ENCODE peak calls at places on chromosome 11, in nine cellular contexts. One of them, this sample, is unnamed.

GRCh38 chr11:88508558-88508807 is 170.9 kb upstream of the CTSC start:
- DNase-seq in HCT116: no peak
- DNase-seq in iPS DF 6.9: no peak
- DNase-seq in heart left ventricle: no peak
- DNase-seq in neuronal stem cell: no peak
- DNase-seq in mammary epithelial cell: no peak
- DNase-seq in ovary: no peak
- DNase-seq in dorsolateral prefrontal cortex: no peak
- DNase-seq in endothelial cell of umbilical vein: no peak
- DNase-seq in this sample: no peak

GRCh38 chr11:119728226-119728626 is 774 bp downstream of the NECTIN1 start:
- DNase-seq in neuronal stem cell: peak; percentile 26
- DNase-seq in iPS DF 6.9: no peak
- DNase-seq in ovary: no peak
- DNase-seq in mammary epithelial cell: no peak
- DNase-seq in dorsolateral prefrontal cortex: no peak
- DNase-seq in endothelial cell of umbilical vein: peak; percentile 14
- DNase-seq in HCT116: no peak
- DNase-seq in heart left ventricle: no peak
- DNase-seq in this sample: no peak

GRCh38 chr11:105790021-105790420 is 180.1 kb downstream of the GRIA4 start:
- DNase-seq in dorsolateral prefrontal cortex: no peak
- DNase-seq in HCT116: no peak
- DNase-seq in mammary epithelial cell: no peak
- DNase-seq in endothelial cell of umbilical vein: no peak
- DNase-seq in iPS DF 6.9: no peak
- DNase-seq in neuronal stem cell: no peak
- DNase-seq in heart left ventricle: no peak
- DNase-seq in ovary: no peak
- DNase-seq in this sample: no peak

GRCh38 chr11:112584674-112585073 is 324.0 kb upstream of the PLET1 start:
- DNase-seq in endothelial cell of umbilical vein: no peak
- DNase-seq in ovary: no peak
- DNase-seq in heart left ventricle: no peak
- DNase-seq in HCT116: no peak
- DNase-seq in dorsolateral prefrontal cortex: no peak
- DNase-seq in iPS DF 6.9: no peak
- DNase-seq in neuronal stem cell: no peak
- DNase-seq in mammary epithelial cell: no peak
- DNase-seq in this sample: no peak

GRCh38 chr11:76644591-76644990 is 26.0 kb downstream of the LRRC32 start:
- DNase-seq in endothelial cell of umbilical vein: no peak
- DNase-seq in heart left ventricle: no peak
- DNase-seq in neuronal stem cell: no peak
- DNase-seq in HCT116: no peak
- DNase-seq in dorsolateral prefrontal cortex: no peak
- DNase-seq in iPS DF 6.9: no peak
- DNase-seq in mammary epithelial cell: peak; percentile 78
- DNase-seq in ovary: no peak
- DNase-seq in this sample: no peak

GRCh38 chr11:94831529-94831928 is 63.4 kb downstream of the AMOTL1 start:
- DNase-seq in ovary: no peak
- DNase-seq in dorsolateral prefrontal cortex: no peak
- DNase-seq in endothelial cell of umbilical vein: no peak
- DNase-seq in mammary epithelial cell: no peak
- DNase-seq in neuronal stem cell: no peak
- DNase-seq in HCT116: no peak
- DNase-seq in iPS DF 6.9: no peak
- DNase-seq in heart left ventricle: no peak
- DNase-seq in this sample: no peak

GRCh38 chr11:77215106-77215505 is 86.4 kb downstream of the GDPD4 start:
- DNase-seq in mammary epithelial cell: no peak
- DNase-seq in iPS DF 6.9: no peak
- DNase-seq in ovary: no peak
- DNase-seq in endothelial cell of umbilical vein: no peak
- DNase-seq in neuronal stem cell: no peak
- DNase-seq in HCT116: no peak
- DNase-seq in heart left ventricle: no peak
- DNase-seq in dorsolateral prefrontal cortex: no peak
- DNase-seq in this sample: no peak

GRCh38 chr11:128365044-128365443 is 222.3 kb downstream of the ETS1 start:
- DNase-seq in HCT116: no peak
- DNase-seq in mammary epithelial cell: peak; percentile 48
- DNase-seq in neuronal stem cell: peak; percentile 32
- DNase-seq in endothelial cell of umbilical vein: peak; percentile 55
- DNase-seq in dorsolateral prefrontal cortex: no peak
- DNase-seq in ovary: no peak
- DNase-seq in iPS DF 6.9: no peak
- DNase-seq in heart left ventricle: no peak
- DNase-seq in this sample: no peak

GRCh38 chr11:100151944-100152343 is 535.1 kb upstream of the ARHGAP42 start:
- DNase-seq in endothelial cell of umbilical vein: no peak
- DNase-seq in mammary epithelial cell: peak; percentile 12
- DNase-seq in neuronal stem cell: no peak
- DNase-seq in heart left ventricle: no peak
- DNase-seq in ovary: no peak
- DNase-seq in HCT116: no peak
- DNase-seq in iPS DF 6.9: no peak
- DNase-seq in dorsolateral prefrontal cortex: no peak
- DNase-seq in this sample: no peak

GRCh38 chr11:29317669-29318068 is 699.2 kb downstream of the KCNA4 start:
- DNase-seq in mammary epithelial cell: no peak
- DNase-seq in iPS DF 6.9: no peak
- DNase-seq in ovary: no peak
- DNase-seq in endothelial cell of umbilical vein: no peak
- DNase-seq in dorsolateral prefrontal cortex: no peak
- DNase-seq in heart left ventricle: no peak
- DNase-seq in HCT116: no peak
- DNase-seq in neuronal stem cell: no peak
- DNase-seq in this sample: no peak

GRCh38 chr11:41334007-41334933 is 125.2 kb downstream of the LRRC4C start:
- DNase-seq in heart left ventricle: no peak
- DNase-seq in mammary epithelial cell: no peak
- DNase-seq in neuronal stem cell: no peak
- DNase-seq in HCT116: no peak
- DNase-seq in dorsolateral prefrontal cortex: no peak
- DNase-seq in endothelial cell of umbilical vein: no peak
- DNase-seq in ovary: no peak
- DNase-seq in iPS DF 6.9: no peak
- DNase-seq in this sample: no peak

GRCh38 chr11:34623463-34623862 is 2.6 kb downstream of the EHF start:
- DNase-seq in endothelial cell of umbilical vein: no peak
- DNase-seq in neuronal stem cell: no peak
- DNase-seq in dorsolateral prefrontal cortex: no peak
- DNase-seq in heart left ventricle: no peak
- DNase-seq in iPS DF 6.9: no peak
- DNase-seq in mammary epithelial cell: no peak
- DNase-seq in HCT116: no peak
- DNase-seq in ovary: no peak
- DNase-seq in this sample: no peak

GRCh38 chr11:3775761-3776406 is 21.5 kb downstream of the NUP98 start:
- DNase-seq in dorsolateral prefrontal cortex: no peak
- DNase-seq in ovary: no peak
- DNase-seq in iPS DF 6.9: no peak
- DNase-seq in mammary epithelial cell: no peak
- DNase-seq in HCT116: no peak
- DNase-seq in heart left ventricle: no peak
- DNase-seq in endothelial cell of umbilical vein: no peak
- DNase-seq in neuronal stem cell: no peak
- DNase-seq in this sample: no peak

GRCh38 chr11:122209619-122210377 is 93.8 kb upstream of the BLID start:
- DNase-seq in HCT116: no peak
- DNase-seq in iPS DF 6.9: no peak
- DNase-seq in ovary: peak; percentile 90
- DNase-seq in endothelial cell of umbilical vein: peak; percentile 87
- DNase-seq in neuronal stem cell: no peak
- DNase-seq in heart left ventricle: peak; percentile 81
- DNase-seq in dorsolateral prefrontal cortex: no peak
- DNase-seq in mammary epithelial cell: no peak
- DNase-seq in this sample: no peak

GRCh38 chr11:16963316-16963876 is 50.8 kb downstream of the PLEKHA7 start:
- DNase-seq in heart left ventricle: no peak
- DNase-seq in endothelial cell of umbilical vein: no peak
- DNase-seq in neuronal stem cell: no peak
- DNase-seq in mammary epithelial cell: no peak
- DNase-seq in dorsolateral prefrontal cortex: no peak
- DNase-seq in iPS DF 6.9: no peak
- DNase-seq in HCT116: no peak
- DNase-seq in ovary: no peak
- DNase-seq in this sample: no peak

GRCh38 chr11:96199563-96200025 is 143.4 kb downstream of the MAML2 start:
- DNase-seq in HCT116: no peak
- DNase-seq in iPS DF 6.9: no peak
- DNase-seq in dorsolateral prefrontal cortex: no peak
- DNase-seq in endothelial cell of umbilical vein: peak; percentile 45
- DNase-seq in mammary epithelial cell: no peak
- DNase-seq in ovary: no peak
- DNase-seq in neuronal stem cell: no peak
- DNase-seq in heart left ventricle: no peak
- DNase-seq in this sample: no peak

DNA sequence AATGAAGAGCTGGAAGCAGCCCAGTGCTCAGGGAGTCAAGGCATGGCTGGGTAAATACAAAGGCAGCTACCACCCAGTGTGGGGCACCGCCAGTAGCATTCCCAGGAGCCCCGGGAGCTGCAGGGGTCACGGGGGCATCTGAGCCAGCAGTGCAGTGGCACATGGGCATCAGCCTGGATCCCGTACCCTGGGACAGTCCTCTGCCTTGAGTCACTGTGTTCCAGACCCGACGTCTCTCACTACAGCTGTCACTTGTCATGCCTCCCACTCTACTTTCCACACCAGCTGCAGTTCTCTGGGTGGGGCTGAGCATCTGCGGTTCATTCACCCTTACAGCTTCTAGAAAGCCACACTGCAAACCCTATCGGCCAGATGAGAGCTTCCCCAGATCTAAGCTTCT is 29.6 kb downstream of the DHCR7 start:
- DNase-seq in HCT116: no peak
- DNase-seq in mammary epithelial cell: no peak
- DNase-seq in dorsolateral prefrontal cortex: no peak
- DNase-seq in iPS DF 6.9: no peak
- DNase-seq in heart left ventricle: no peak
- DNase-seq in ovary: no peak
- DNase-seq in endothelial cell of umbilical vein: no peak
- DNase-seq in neuronal stem cell: no peak
- DNase-seq in this sample: no peak
- H3K4me3 ChIP-seq in HCT116: no peak overlapping the region
- H3K4me3 ChIP-seq in mammary epithelial cell: no peak overlapping the region
- H3K4me3 ChIP-seq in dorsolateral prefrontal cortex: no peak overlapping the region
- H3K4me3 ChIP-seq in iPS DF 6.9: no peak overlapping the region
- H3K4me3 ChIP-seq in heart left ventricle: no peak overlapping the region
- H3K4me3 ChIP-seq in ovary: no peak overlapping the region
- H3K4me3 ChIP-seq in endothelial cell of umbilical vein: no peak overlapping the region
- H3K4me3 ChIP-seq in neuronal stem cell: no peak overlapping the region
- H3K4me3 ChIP-seq in this sample: no peak overlapping the region

GRCh38 chr11:78292109-78292803 is 103.5 kb downstream of the USP35 start:
- DNase-seq in neuronal stem cell: no peak
- DNase-seq in endothelial cell of umbilical vein: no peak
- DNase-seq in dorsolateral prefrontal cortex: no peak
- DNase-seq in ovary: no peak
- DNase-seq in iPS DF 6.9: no peak
- DNase-seq in heart left ventricle: no peak
- DNase-seq in mammary epithelial cell: no peak
- DNase-seq in HCT116: no peak
- DNase-seq in this sample: no peak

GRCh38 chr11:78291754-78292108 is 103.0 kb downstream of the USP35 start:
- DNase-seq in endothelial cell of umbilical vein: no peak
- DNase-seq in ovary: no peak
- DNase-seq in neuronal stem cell: no peak
- DNase-seq in dorsolateral prefrontal cortex: no peak
- DNase-seq in iPS DF 6.9: no peak
- DNase-seq in mammary epithelial cell: no peak
- DNase-seq in heart left ventricle: no peak
- DNase-seq in HCT116: no peak
- DNase-seq in this sample: no peak

GRCh38 chr11:78295347-78295746 is 106.6 kb downstream of the USP35 start:
- DNase-seq in neuronal stem cell: no peak
- DNase-seq in endothelial cell of umbilical vein: no peak
- DNase-seq in heart left ventricle: no peak
- DNase-seq in ovary: no peak
- DNase-seq in mammary epithelial cell: no peak
- DNase-seq in iPS DF 6.9: no peak
- DNase-seq in dorsolateral prefrontal cortex: no peak
- DNase-seq in HCT116: no peak
- DNase-seq in this sample: no peak

GRCh38 chr11:78289547-78290292 is 101.0 kb downstream of the USP35 start:
- DNase-seq in endothelial cell of umbilical vein: no peak
- DNase-seq in iPS DF 6.9: no peak
- DNase-seq in ovary: no peak
- DNase-seq in mammary epithelial cell: no peak
- DNase-seq in HCT116: no peak
- DNase-seq in neuronal stem cell: no peak
- DNase-seq in dorsolateral prefrontal cortex: no peak
- DNase-seq in heart left ventricle: no peak
- DNase-seq in this sample: no peak

GRCh38 chr11:78290293-78291176 is 101.8 kb downstream of the USP35 start:
- DNase-seq in neuronal stem cell: no peak
- DNase-seq in ovary: no peak
- DNase-seq in endothelial cell of umbilical vein: no peak
- DNase-seq in mammary epithelial cell: peak; percentile 73
- DNase-seq in heart left ventricle: no peak
- DNase-seq in dorsolateral prefrontal cortex: no peak
- DNase-seq in iPS DF 6.9: no peak
- DNase-seq in HCT116: no peak
- DNase-seq in this sample: no peak
- H3K27ac ChIP-seq in neuronal stem cell: no peak overlapping the region
- H3K27ac ChIP-seq in ovary: no peak overlapping the region
- H3K27ac ChIP-seq in endothelial cell of umbilical vein: no peak overlapping the region
- H3K27ac ChIP-seq in mammary epithelial cell: no peak overlapping the region
- H3K27ac ChIP-seq in heart left ventricle: no peak overlapping the region
- H3K27ac ChIP-seq in dorsolateral prefrontal cortex: peak overlapping the region; percentile 34
- H3K27ac ChIP-seq in iPS DF 6.9: no peak overlapping the region
- H3K27ac ChIP-seq in HCT116: no peak overlapping the region
- H3K27ac ChIP-seq in this sample: peak overlapping the region; percentile 75

DNA sequence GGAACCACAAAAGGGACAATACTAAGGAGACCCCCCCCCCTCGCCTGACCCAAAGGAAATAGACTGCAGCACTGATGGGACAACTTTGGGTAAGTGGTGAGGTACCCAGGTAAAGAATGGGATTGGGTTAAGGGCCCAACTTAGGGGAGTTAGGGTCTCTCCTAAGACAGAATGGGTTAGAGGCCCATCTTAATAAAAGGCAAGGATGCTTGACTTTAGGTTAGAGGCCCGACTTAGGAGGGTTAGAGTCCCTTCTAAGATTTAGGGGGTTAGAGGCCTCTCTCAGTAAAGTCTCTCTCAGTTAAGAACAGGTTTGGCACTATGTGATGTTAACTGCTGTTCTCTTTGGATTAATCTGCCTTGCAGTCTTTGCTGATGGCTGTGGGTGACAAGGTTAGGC is 41.0 kb upstream of the DBX1 start:
- DNase-seq in HCT116: no peak
- DNase-seq in iPS DF 6.9: no peak
- DNase-seq in heart left ventricle: no peak
- DNase-seq in endothelial cell of umbilical vein: no peak
- DNase-seq in ovary: no peak
- DNase-seq in neuronal stem cell: no peak
- DNase-seq in dorsolateral prefrontal cortex: no peak
- DNase-seq in mammary epithelial cell: no peak
- DNase-seq in this sample: no peak
- H3K27me3 ChIP-seq in HCT116: peaks cover 21% of the 10 kb centered on the region
- H3K27me3 ChIP-seq in iPS DF 6.9: peaks cover 56% of the 10 kb centered on the region
- H3K27me3 ChIP-seq in heart left ventricle: no peaks in the 10 kb centered on the region
- H3K27me3 ChIP-seq in endothelial cell of umbilical vein: peaks cover 14% of the 10 kb centered on the region
- H3K27me3 ChIP-seq in ovary: no peaks in the 10 kb centered on the region
- H3K27me3 ChIP-seq in neuronal stem cell: no peaks in the 10 kb centered on the region
- H3K27me3 ChIP-seq in dorsolateral prefrontal cortex: no peaks in the 10 kb centered on the region
- H3K27me3 ChIP-seq in mammary epithelial cell: no peaks in the 10 kb centered on the region
- H3K27me3 ChIP-seq in this sample: peaks cover 28% of the 10 kb centered on the region

GRCh38 chr11:70230151-70230839 is 27.2 kb downstream of the FADD start:
- DNase-seq in heart left ventricle: no peak
- DNase-seq in ovary: no peak
- DNase-seq in HCT116: no peak
- DNase-seq in iPS DF 6.9: no peak
- DNase-seq in dorsolateral prefrontal cortex: no peak
- DNase-seq in endothelial cell of umbilical vein: no peak
- DNase-seq in neuronal stem cell: no peak
- DNase-seq in mammary epithelial cell: no peak
- DNase-seq in this sample: no peak
- H3K4me3 ChIP-seq in heart left ventricle: no peak overlapping the region
- H3K4me3 ChIP-seq in ovary: no peak overlapping the region
- H3K4me3 ChIP-seq in HCT116: no peak overlapping the region
- H3K4me3 ChIP-seq in iPS DF 6.9: no peak overlapping the region
- H3K4me3 ChIP-seq in dorsolateral prefrontal cortex: no peak overlapping the region
- H3K4me3 ChIP-seq in endothelial cell of umbilical vein: no peak overlapping the region
- H3K4me3 ChIP-seq in neuronal stem cell: no peak overlapping the region
- H3K4me3 ChIP-seq in mammary epithelial cell: no peak overlapping the region
- H3K4me3 ChIP-seq in this sample: no peak overlapping the region